ENCODE peak calls at places on chromosome X, in four cellular contexts. W is astrocyte of the cerebellum, L is activated B cell treated with CpG ODN at 0.5 μM for 24 hours, M is prostate gland. Q is an unnamed sample.

GRCh38 chrX:37993857-37994619 is 12.3 kb upstream of the SYTL5 start:
- DNase-seq in W (no peak), L (no peak), M (peak), Q (no peak)

GRCh38 chrX:153971632-153972367 is at the start of gene HCFC1:
- DNase-seq in W (peak), L (peak), M (peak), Q (peak)

GRCh38 chrX:150697641-150698040 is 4.4 kb downstream of the MTMR1 start:
- DNase-seq in W (no peak), L (no peak), M (no peak), Q (no peak)

GRCh38 chrX:145190801-145191389 is 56.4 kb upstream of the SPANXN1 start:
- DNase-seq in W (no peak), L (no peak), M (no peak), Q (no peak)

GRCh38 chrX:2902841-2903240 is 26.3 kb downstream of the ARSD start:
- DNase-seq in W (no peak), L (no peak), M (no peak), Q (no peak)

GRCh38 chrX:68833448-68833805 is 4.6 kb downstream of the EFNB1 start:
- DNase-seq in W (no peak), L (no peak), M (no peak), Q (no peak)

GRCh38 chrX:13376857-13377441 is 57.1 kb upstream of the ATXN3L start:
- DNase-seq in W (peak), L (no peak), M (peak), Q (no peak)

GRCh38 chrX:40644821-40645358 is 2.5 kb downstream of the CXorf38 start:
- DNase-seq in W (peak), L (peak), M (peak), Q (no peak)

GRCh38 chrX:14528629-14529287 is 578 bp upstream of the GLRA2 start:
- DNase-seq in W (peak), L (no peak), M (peak), Q (peak)

GRCh38 chrX:9995855-9996339 is 28.7 kb downstream of the CLDN34 start:
- DNase-seq in W (peak), L (peak), M (peak), Q (peak)

GRCh38 chrX:123993326-123993725 is 31.8 kb downstream of the STAG2 start:
- DNase-seq in W (peak), L (no peak), M (no peak), Q (no peak)

GRCh38 chrX:15299945-15300851 is 15.2 kb downstream of the ASB11 start:
- DNase-seq in W (no peak), L (no peak), M (no peak), Q (no peak)

GRCh38 chrX:67607436-67607835 is 63.6 kb downstream of the AR start:
- DNase-seq in W (no peak), L (no peak), M (no peak), Q (no peak)

GRCh38 chrX:88937616-88938015 is 190.6 kb downstream of the CPXCR1 start:
- DNase-seq in W (no peak), L (no peak), M (no peak), Q (no peak)

GRCh38 chrX:41722816-41723215 is 1.2 kb upstream of the GPR82 start:
- DNase-seq in W (no peak), L (no peak), M (no peak), Q (no peak)

GRCh38 chrX:56796641-56797395 is 67.8 kb downstream of the NBDY start:
- DNase-seq in W (no peak), L (no peak), M (no peak), Q (peak)

GRCh38 chrX:140180585-140180984 is 215.3 kb upstream of the CXorf66 start:
- DNase-seq in W (peak), L (no peak), M (no peak), Q (no peak)

GRCh38 chrX:81336455-81337144 is 134.7 kb downstream of the SH3BGRL start:
- DNase-seq in W (no peak), L (no peak), M (no peak), Q (no peak)

GRCh38 chrX:65871671-65872311 is 168.1 kb downstream of the VSIG4 start:
- DNase-seq in W (no peak), L (no peak), M (no peak), Q (no peak)

GRCh38 chrX:148609766-148610698 is 109.6 kb downstream of the AFF2 start:
- DNase-seq in W (no peak), L (no peak), M (no peak), Q (no peak)

GRCh38 chrX:41912922-41913321 is 10.4 kb downstream of the CASK start:
- DNase-seq in W (no peak), L (no peak), M (no peak), Q (no peak)

GRCh38 chrX:40462797-40463196 is 118.0 kb upstream of the ATP6AP2 start:
- DNase-seq in W (no peak), L (no peak), M (no peak), Q (no peak)

GRCh38 chrX:111445485-111445884 is 33.5 kb upstream of the DCX start:
- DNase-seq in W (peak), L (no peak), M (no peak), Q (no peak)

GRCh38 chrX:41718481-41719245 is 5.3 kb upstream of the GPR82 start:
- DNase-seq in W (peak), L (no peak), M (no peak), Q (no peak)

GRCh38 chrX:83845397-83845796 is 15.5 kb upstream of the CYLC1 start:
- DNase-seq in W (no peak), L (no peak), M (no peak), Q (no peak)

GRCh38 chrX:150806827-150807226 is 91.6 kb downstream of the CD99L2 start:
- DNase-seq in W (no peak), L (no peak), M (no peak), Q (no peak)

GRCh38 chrX:54640721-54641120 is 110.7 kb downstream of the GNL3L start:
- DNase-seq in W (no peak), L (no peak), M (no peak), Q (no peak)

GRCh38 chrX:626745-627509 is 3.7 kb upstream of the SHOX start:
- DNase-seq in W (no peak), L (no peak), M (no peak), Q (no peak)

GRCh38 chrX:39821709-39822095 is 276.1 kb downstream of the BCOR start:
- DNase-seq in W (no peak), L (no peak), M (no peak), Q (no peak)

DNA sequence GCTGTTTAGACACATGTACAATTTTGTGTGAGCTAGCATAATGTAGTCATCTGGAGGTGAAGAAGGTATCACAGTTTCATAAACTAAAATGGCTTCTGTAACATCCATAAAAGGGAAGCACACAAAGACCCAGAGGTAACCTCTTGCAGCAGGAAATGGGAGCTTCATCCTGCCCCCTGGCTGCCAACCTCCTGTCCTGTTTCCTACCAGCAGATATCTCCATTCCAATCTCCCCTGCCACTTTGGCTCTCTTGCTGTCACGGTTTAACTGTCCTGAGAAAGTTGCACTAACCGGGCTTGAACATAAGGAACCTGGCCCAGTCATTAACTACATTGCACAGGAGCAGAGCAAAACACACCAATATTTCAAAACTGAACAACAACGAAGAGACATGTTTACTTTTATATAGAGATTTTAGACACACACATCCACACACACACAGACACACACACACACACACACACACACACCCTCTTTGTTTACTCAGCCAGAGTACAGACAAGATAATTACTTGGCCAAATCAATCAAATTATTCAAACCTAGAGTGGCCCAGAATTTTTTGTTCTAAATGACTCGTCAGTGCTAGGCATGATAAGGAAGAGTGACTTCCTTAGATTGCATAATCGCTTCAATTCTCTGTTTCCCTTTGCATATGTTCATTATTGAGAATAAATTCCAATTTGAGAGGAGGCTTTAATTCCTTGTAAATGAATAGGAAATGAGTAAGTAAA is 24.2 kb downstream of the MID2 start:
- DNase-seq in W (no peak), L (no peak), M (no peak), Q (no peak)
- TF ChIP-seq CTCF in W (no peak), L (no peak), M (no peak), Q (no peak)

GRCh38 chrX:24080670-24081069 is 25.9 kb downstream of the EIF2S3 start:
- DNase-seq in W (no peak), L (no peak), M (no peak), Q (no peak)

GRCh38 chrX:24082446-24082845 is 27.7 kb downstream of the EIF2S3 start:
- DNase-seq in W (no peak), L (no peak), M (no peak), Q (no peak)

GRCh38 chrX:24079405-24079804 is 24.6 kb downstream of the EIF2S3 start:
- DNase-seq in W (no peak), L (no peak), M (no peak), Q (no peak)

GRCh38 chrX:24085133-24085532 is 30.4 kb downstream of the EIF2S3 start:
- DNase-seq in W (no peak), L (no peak), M (no peak), Q (no peak)

DNA sequence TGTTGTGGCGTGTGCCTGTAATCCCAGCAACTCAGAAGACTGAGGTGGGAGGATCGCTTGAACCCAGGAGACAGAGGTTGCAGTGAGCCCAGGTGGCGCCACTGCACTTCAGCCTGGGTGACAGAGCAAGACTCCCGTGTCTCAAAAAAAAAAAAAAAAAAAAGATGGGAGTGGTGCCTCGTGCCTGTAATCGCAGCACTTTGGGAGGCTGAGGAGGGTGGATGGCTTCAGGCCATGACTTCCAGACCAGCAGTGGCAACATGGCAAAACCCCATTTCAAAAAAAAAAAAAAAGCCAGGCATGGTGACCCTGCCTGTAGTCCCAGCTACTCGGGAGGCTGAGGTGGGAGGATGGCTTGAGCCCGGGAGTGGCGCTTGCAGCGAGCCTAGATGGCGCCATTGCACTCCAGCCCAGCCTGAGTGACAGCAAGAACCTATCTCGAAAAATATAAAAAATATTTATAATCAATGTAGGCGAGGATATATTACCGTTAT is 27.0 kb downstream of the EIF2S3 start:
- DNase-seq in W (peak), L (peak), M (peak), Q (peak)
- TF ChIP-seq CTCF in W (peak), L (no peak), M (no peak), Q (no peak)

DNA sequence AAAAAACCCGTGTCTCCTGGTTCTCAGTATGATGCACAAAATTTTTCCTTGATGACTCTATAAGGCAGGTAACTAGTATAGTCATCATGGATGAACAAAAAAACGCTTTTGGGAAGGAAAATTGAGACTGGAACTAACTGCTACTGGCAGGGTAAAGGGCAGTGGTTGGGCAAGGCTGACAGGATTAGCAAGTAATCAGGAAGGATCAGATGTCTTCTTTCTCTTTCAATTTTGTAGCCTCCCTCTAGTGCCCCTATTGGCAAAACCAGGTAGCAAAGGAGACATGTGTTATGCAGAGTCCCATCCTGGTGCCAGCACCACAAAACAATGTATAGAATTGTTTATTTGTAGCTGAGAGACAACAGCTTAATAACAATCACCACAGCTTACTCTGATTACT is 12.8 kb upstream of the SLITRK4 start:
- DNase-seq in W (no peak), L (no peak), M (no peak), Q (no peak)
- TF ChIP-seq CTCF in W (no peak), L (no peak), M (no peak), Q (no peak)

GRCh38 chrX:23919148-23919547 is 11.3 kb downstream of the CXorf58 start:
- DNase-seq in W (no peak), L (no peak), M (no peak), Q (no peak)

DNA sequence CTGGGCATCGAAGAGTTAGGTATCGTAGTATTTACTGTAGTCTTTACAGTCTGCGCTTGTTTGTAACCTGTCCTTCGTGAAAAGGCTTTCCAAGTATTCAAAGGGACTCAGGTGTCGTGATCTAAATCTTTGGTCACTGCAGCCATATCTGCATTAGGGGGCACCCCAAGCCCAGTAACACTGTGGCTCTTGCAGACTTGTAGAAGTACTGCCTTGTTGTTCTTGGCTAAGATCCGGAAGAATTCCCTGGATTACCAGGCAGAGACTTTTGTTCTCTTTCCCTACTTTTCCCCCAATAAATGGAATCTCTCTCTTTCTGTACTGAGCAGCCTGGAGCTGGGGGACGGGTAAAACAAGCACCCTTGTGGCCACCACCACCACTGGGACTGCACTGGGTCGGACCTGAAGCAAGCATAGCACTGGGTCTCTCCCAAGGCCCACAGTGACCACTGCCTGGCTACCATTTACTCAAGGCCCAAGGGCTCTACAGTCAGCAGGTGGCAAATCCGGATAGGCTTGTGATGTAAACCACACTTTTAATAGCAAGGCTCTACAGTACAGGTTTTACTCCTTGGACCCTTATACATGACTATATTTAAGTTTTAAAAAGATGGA is 12.0 kb downstream of the CXorf58 start:
- DNase-seq in W (no peak), L (no peak), M (no peak), Q (no peak)
- TF ChIP-seq CTCF in W (no peak), L (no peak), M (no peak), Q (no peak)

Q was measured in mesothelial cell of epicardium.